ENCODE peak calls at places on chromosomes 6 and 20, in seven cellular contexts. K is GM06990, M is transverse colon, J is GM12878, P is breast epithelium, O is HFF-Myc, U is uterus. N is an unnamed sample.

GRCh38 chr6:72040106-72040505 is 153.8 kb downstream of the RIMS1 start:
- DNase-seq in K (no peak), M (no peak), J (no peak), P (no peak), O (no peak), U (no peak), N (no peak)

GRCh38 chr20:12699374-12700228 is 309.2 kb upstream of the SPTLC3 start:
- DNase-seq in K (no peak), M (no peak), J (no peak), P (no peak), O (no peak), U (no peak), N (no peak)

GRCh38 chr6:111949546-111949945 is 76.3 kb upstream of the FYN start:
- DNase-seq in K (no peak), M (no peak), J (no peak), P (no peak), O (no peak), U (no peak), N (no peak)

GRCh38 chr20:19909696-19910095 is 107.5 kb upstream of the NAA20 start:
- DNase-seq in K (no peak), M (peak), J (no peak), P (no peak), O (no peak), U (no peak), N (no peak)

GRCh38 chr6:157019115-157019628 is 242.0 kb downstream of the ARID1B start:
- DNase-seq in K (no peak), M (no peak), J (no peak), P (no peak), O (no peak), U (no peak), N (no peak)

GRCh38 chr6:8023638-8024037 is 40.6 kb downstream of the BLOC1S5 start:
- DNase-seq in K (no peak), M (no peak), J (no peak), P (no peak), O (no peak), U (no peak), N (no peak)

GRCh38 chr6:79193971-79194370 is 40.5 kb downstream of the HMGN3 start:
- DNase-seq in K (no peak), M (no peak), J (no peak), P (no peak), O (peak), U (no peak), N (no peak)

GRCh38 chr6:43181942-43182860 is at the start of gene CUL9:
- DNase-seq in K (peak), M (peak), J (peak), P (peak), O (no peak), U (peak), N (no peak)

GRCh38 chr6:143896096-143896880 is 32.0 kb downstream of the ZC2HC1B start:
- DNase-seq in K (no peak), M (peak), J (no peak), P (no peak), O (no peak), U (no peak), N (no peak)

GRCh38 chr6:11824986-11825385 is 46.4 kb upstream of the ADTRP start:
- DNase-seq in K (peak), M (no peak), J (peak), P (no peak), O (no peak), U (no peak), N (no peak)

DNA sequence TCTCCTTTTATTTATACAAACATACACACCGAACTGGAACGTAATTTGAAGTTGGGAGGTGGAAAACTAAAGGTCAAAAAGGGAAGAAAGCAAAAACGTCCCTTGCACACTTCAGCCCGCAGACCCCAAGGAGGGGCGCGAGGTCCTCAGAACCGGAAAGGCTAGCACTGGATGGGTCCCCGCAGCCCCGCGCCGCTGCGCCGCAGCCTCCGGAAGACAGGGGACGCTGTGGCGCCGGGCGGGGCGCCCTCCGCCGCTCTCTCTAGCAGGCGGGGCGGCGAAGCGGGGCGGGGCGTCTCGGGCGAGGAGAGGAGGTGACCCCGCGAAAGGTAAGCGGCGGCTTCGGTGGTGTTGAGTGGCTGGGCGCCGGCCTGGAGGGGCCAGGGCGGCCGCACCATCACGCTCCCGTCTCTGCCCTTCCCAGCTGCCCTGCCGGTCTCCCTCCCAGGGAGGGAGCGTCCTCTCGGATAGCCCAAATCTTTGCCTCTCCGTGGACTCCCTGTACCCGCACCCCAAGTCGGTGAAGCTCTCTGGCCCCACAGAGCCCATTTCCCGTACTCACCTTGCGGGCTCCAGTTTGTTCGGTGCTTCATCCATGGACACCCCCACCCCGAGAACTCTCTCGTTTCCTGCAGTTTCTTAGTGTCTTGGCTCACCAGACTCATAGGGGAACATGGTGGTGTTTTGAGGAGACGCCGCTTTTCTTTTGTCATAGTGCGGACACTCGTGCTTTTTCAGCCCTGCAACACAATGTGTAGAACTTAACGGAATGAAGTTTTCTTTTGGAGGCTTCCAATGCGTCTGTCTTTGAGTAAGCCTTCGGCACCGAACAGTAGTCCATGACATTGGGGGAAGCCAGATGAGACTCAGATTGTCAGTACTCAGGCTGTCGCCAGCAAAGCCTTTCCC is at the start of gene SMIM8:
- DNase-seq in K (peak), M (peak), J (peak), P (peak), O (no peak), U (peak), N (no peak)
- TF ChIP-seq CTCF in K (peak), M (peak), J (peak), P (peak), O (peak), U (peak), N (peak)

GRCh38 chr6:5997420-5998093 is 9.2 kb downstream of the NRN1 start:
- DNase-seq in K (no peak), M (no peak), J (no peak), P (no peak), O (no peak), U (no peak), N (no peak)

GRCh38 chr6:5995705-5996686 is 10.7 kb downstream of the NRN1 start:
- DNase-seq in K (no peak), M (peak), J (no peak), P (no peak), O (no peak), U (peak), N (no peak)

GRCh38 chr6:5994234-5994998 is 12.3 kb downstream of the NRN1 start:
- DNase-seq in K (no peak), M (no peak), J (no peak), P (no peak), O (no peak), U (no peak), N (no peak)

GRCh38 chr6:5996701-5997419 is 9.9 kb downstream of the NRN1 start:
- DNase-seq in K (no peak), M (no peak), J (no peak), P (no peak), O (no peak), U (no peak), N (no peak)

GRCh38 chr6:5994999-5995698 is 11.6 kb downstream of the NRN1 start:
- DNase-seq in K (no peak), M (no peak), J (no peak), P (no peak), O (no peak), U (no peak), N (no peak)
- H3K4me3 ChIP-seq in K (no peak), M (no peak), J (no peak), P (no peak), O (no peak), U (no peak), N (no peak)

DNA sequence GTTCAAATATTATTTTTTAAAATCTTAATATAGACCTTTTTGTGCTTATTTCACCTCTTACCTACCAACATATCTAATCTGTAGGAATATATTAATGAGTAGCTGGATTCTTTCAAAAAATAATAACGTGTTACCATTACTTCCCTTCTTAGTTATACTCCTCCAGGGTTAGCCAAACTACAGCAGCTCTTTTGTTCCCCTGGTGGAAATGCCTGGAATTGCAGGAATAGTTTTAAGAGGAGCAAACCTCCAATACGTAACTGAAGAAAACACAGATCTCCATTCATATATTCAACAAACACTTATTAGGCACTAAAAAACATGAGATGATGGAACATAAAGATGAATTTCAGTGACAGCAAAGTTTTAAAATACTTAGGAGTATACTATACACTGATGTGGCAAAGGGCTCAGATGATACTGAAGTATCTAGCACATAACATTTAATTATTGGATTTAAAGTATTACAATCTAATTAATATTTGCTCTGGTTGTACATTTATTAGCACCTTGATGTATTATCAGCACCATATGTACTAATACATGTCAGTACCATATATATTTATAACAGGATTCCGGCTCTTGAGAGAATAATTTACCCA is 78.3 kb downstream of the TBX18 start:
- DNase-seq in K (peak), M (no peak), J (no peak), P (no peak), O (peak), U (no peak), N (no peak)
- TF ChIP-seq CTCF in K (peak), M (peak), J (no peak), P (peak), O (peak), U (no peak), N (peak)

DNA sequence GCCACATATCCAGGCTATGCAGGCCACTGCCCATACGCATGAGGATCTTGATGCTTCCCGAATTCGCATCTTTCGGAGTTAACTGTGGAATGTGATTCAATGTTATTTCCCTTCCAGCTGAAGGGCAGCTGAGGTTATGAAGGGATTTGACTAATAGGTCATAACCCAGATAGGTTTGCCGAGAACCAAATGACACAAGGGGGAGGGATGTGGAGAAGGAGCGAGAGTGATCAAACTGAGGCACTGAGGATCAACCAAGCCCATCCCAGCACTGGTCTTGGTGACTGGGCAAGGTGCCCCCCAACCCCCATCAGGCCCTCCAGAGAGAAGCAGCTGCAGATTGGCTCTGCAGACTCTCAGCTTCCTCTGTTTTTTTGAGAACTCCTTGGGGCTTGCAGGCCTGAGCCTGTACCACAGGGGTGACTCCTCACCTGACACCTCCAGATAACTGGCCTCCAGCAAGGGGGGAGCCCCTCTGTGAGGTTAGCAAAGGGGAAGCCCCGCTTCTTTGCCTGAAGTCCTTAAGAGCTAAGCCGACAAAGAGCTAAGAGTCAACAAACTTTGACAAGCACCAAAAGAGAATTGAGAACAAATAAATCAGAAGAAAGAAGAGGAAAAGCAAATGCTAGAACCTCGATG is 185.9 kb downstream of the PDE7B start:
- DNase-seq in K (no peak), M (no peak), J (no peak), P (no peak), O (no peak), U (no peak), N (no peak)
- H3K4me3 ChIP-seq in K (no peak), M (no peak), J (no peak), P (peak), O (no peak), U (peak), N (peak)

N was measured in AG09309.